ENCODE peak calls at places on chromosomes 5 and 9, in five cellular contexts. K, S, W, V and I are unnamed samples.

GRCh38 chr9:73137286-73137899 is 14.3 kb upstream of the ANXA1 start:
- DNase-seq in K (no peak), W (no peak), V (no peak), S (peak; percentile 58), I (no peak)

GRCh38 chr9:81384911-81385310 is 304.4 kb downstream of the TLE1 start:
- DNase-seq in S (no peak), W (no peak), K (no peak), V (no peak), I (peak; percentile 85)

GRCh38 chr5:103624035-103624461 is 61.5 kb upstream of the NUDT12 start:
- DNase-seq in K (peak; percentile 16), V (peak; percentile 5), W (peak; percentile 96), S (peak; percentile 72), I (peak; percentile 13)

GRCh38 chr9:75086443-75087278 is 1.3 kb downstream of the NMRK1 start:
- DNase-seq in S (no peak), K (no peak), W (no peak), V (no peak), I (no peak)

GRCh38 chr9:112037281-112038016 is 137.6 kb downstream of the SUSD1 start:
- DNase-seq in W (no peak), K (peak; percentile 89), V (no peak), S (peak; percentile 88), I (peak; percentile 68)

GRCh38 chr5:65535529-65535987 is 27.4 kb downstream of the CENPK start:
- DNase-seq in S (peak; percentile 27), V (no peak), K (no peak), W (peak; percentile 6), I (no peak)

GRCh38 chr5:125376059-125376641 is 629.7 kb upstream of the ZNF608 start:
- DNase-seq in V (no peak), S (no peak), W (no peak), K (no peak), I (peak; percentile 6)

GRCh38 chr5:89359046-89359445 is 476.1 kb upstream of the MEF2C start:
- DNase-seq in W (no peak), S (no peak), K (no peak), V (no peak), I (no peak)

GRCh38 chr9:100411472-100412270 is 15.3 kb upstream of the MSANTD3 start:
- DNase-seq in K (peak; percentile 95), V (peak; percentile 89), W (peak; percentile 79), S (peak; percentile 88), I (peak; percentile 75)

GRCh38 chr5:123474238-123474637 is 37.7 kb upstream of the CSNK1G3 start:
- DNase-seq in S (no peak), V (no peak), K (no peak), W (peak; percentile 42), I (no peak)

GRCh38 chr9:116476935-116477381 is 210.1 kb upstream of the TRIM32 start:
- DNase-seq in K (no peak), S (no peak), W (no peak), V (no peak), I (no peak)

GRCh38 chr5:72205431-72206009 is 98.2 kb downstream of the MAP1B start:
- DNase-seq in K (peak; percentile 43), W (no peak), V (peak; percentile 20), S (peak; percentile 60), I (no peak)

GRCh38 chr9:132244582-132245455 is 83.0 kb downstream of the NTNG2 start:
- DNase-seq in K (no peak), W (no peak), V (no peak), S (no peak), I (no peak)